ENCODE peak calls at places on chromosomes 16 and 17, in six cellular contexts. Q is pancreas, M is uterus, K is NCI-H1694 treated with DMSO at 0.1 percent for 48 hours, Y is C1 segment of cervical spinal cord, D is GM03348. E is an unnamed sample.

GRCh38 chr17:58527949-58528348 is 13.5 kb upstream of the MTMR4 start:
- DNase-seq in Q (no peak), M (no peak), K (no peak), Y (peak; percentile 90), D (no peak), E (no peak)

GRCh38 chr17:1109606-1110523 is 69.9 kb downstream of the ABR start:
- DNase-seq in Q (peak; percentile 74), M (no peak), K (no peak), Y (no peak), D (no peak), E (peak; percentile 90)

GRCh38 chr17:82177761-82178498 is 34.7 kb downstream of the CCDC57 start:
- DNase-seq in Q (no peak), M (no peak), K (no peak), Y (no peak), D (no peak), E (no peak)

GRCh38 chr16:46918905-46919792 is 35.0 kb downstream of the GPT2 start:
- DNase-seq in Q (peak; percentile 80), M (no peak), K (peak; percentile 6), Y (no peak), D (no peak), E (peak; percentile 56)

GRCh38 chr16:23026777-23027362 is 122.4 kb downstream of the USP31 start:
- DNase-seq in Q (no peak), M (no peak), K (no peak), Y (no peak), D (peak; percentile 24), E (no peak)

GRCh38 chr17:4433515-4434031 is at the start of gene SPNS3:
- DNase-seq in Q (no peak), M (no peak), K (no peak), Y (no peak), D (no peak), E (no peak)

GRCh38 chr17:44628234-44629188 is 27.8 kb upstream of the MEIOC start:
- DNase-seq in Q (peak; percentile 68), M (peak; percentile 20), K (no peak), Y (no peak), D (no peak), E (no peak)

GRCh38 chr17:82948957-82949356 is 109.1 kb upstream of the ZNF750 start:
- DNase-seq in Q (no peak), M (no peak), K (no peak), Y (no peak), D (no peak), E (no peak)

GRCh38 chr16:20114356-20114755 is 40.7 kb upstream of the GPR139 start:
- DNase-seq in Q (no peak), M (no peak), K (no peak), Y (no peak), D (no peak), E (no peak)

GRCh38 chr16:58931436-58931835 is 197.3 kb upstream of the GOT2 start:
- DNase-seq in Q (no peak), M (no peak), K (no peak), Y (no peak), D (peak; percentile 13), E (no peak)

GRCh38 chr16:1343428-1344242 is 8.0 kb downstream of the TSR3 start:
- DNase-seq in Q (no peak), M (no peak), K (no peak), Y (no peak), D (no peak), E (no peak)

GRCh38 chr17:58507123-58507634 is 7.3 kb downstream of the MTMR4 start:
- DNase-seq in Q (no peak), M (no peak), K (no peak), Y (no peak), D (no peak), E (no peak)

E was measured in Peyer's patch.